ENCODE peak calls at places on chromosomes 11 and 22, in five cellular contexts. F is stimulated activated naive CD4-positive, alpha-beta T cell; K is stimulated activated CD8-positive, alpha-beta memory T cell treated with anti-CD3 and anti-CD28 coated beads, Interleukin-4, amount 100 ng/mL, for 24 hours; C is naive B cell; I is M059J. H is an unnamed sample.

GRCh38 chr11:16902182-16902581 is 112.0 kb downstream of the PLEKHA7 start:
- DNase-seq in F (no peak), I (no peak), C (peak), K (no peak), H (no peak)

GRCh38 chr22:38657248-38657909 is 941 bp downstream of the CBY1 start:
- DNase-seq in K (no peak), F (no peak), C (peak), I (no peak), H (no peak)

GRCh38 chr11:124536520-124536919 is 6.9 kb downstream of the OR8B12 start:
- DNase-seq in I (peak), K (no peak), C (no peak), F (no peak), H (no peak)

GRCh38 chr11:117316197-117316961 is at the start of gene BACE1:
- DNase-seq in I (peak), K (no peak), F (no peak), C (no peak), H (peak)

GRCh38 chr11:114060402-114061052 is 1.0 kb downstream of the ZBTB16 start:
- DNase-seq in I (no peak), K (no peak), C (peak), F (no peak), H (peak)

GRCh38 chr11:74696932-74697687 is 34.1 kb downstream of the CHRDL2 start:
- DNase-seq in C (no peak), K (no peak), F (no peak), I (no peak), H (no peak)

GRCh38 chr11:134784525-134784924 is 372.5 kb upstream of the B3GAT1 start:
- DNase-seq in I (no peak), C (no peak), F (no peak), K (no peak), H (no peak)

GRCh38 chr22:44305888-44306287 is 6.9 kb downstream of the SHISAL1 start:
- DNase-seq in I (no peak), C (no peak), F (no peak), K (no peak), H (no peak)

H was measured in progenitor cell of endocrine pancreas.